ENCODE peak calls at places on chromosomes 1 and 21, in five cellular contexts. A is effector CD4-positive, alpha-beta T cell; L is myocyte; K is GM12878; O is left lung. V is an unnamed sample.
A peak's percentile ranks its signal among the peaks of the same experiment; 100 is the strongest.

GRCh38 chr1:16226495-16227179 is 10.3 kb downstream of the CPLANE2 start:
- DNase-seq in A (no peak), L (no peak), K (no peak), O (peak; percentile 92), V (no peak)

GRCh38 chr21:23624281-23624680 is 1983.0 kb downstream of the MRPL39 start:
- DNase-seq in A (no peak), L (no peak), K (no peak), O (no peak), V (no peak)

GRCh38 chr1:100735244-100735643 is 15.7 kb downstream of the VCAM1 start:
- DNase-seq in A (no peak), L (no peak), K (no peak), O (no peak), V (no peak)

GRCh38 chr1:212752256-212752933 is 39.2 kb downstream of the NSL1 start:
- DNase-seq in A (no peak), L (no peak), K (peak; percentile 30), O (no peak), V (no peak)

GRCh38 chr1:222909586-222909985 is 94.7 kb downstream of the DISP1 start:
- DNase-seq in A (no peak), L (peak; percentile 50), K (no peak), O (no peak), V (no peak)

GRCh38 chr1:154272217-154272998 is at the start of gene HAX1:
- DNase-seq in A (peak; percentile 94), L (peak; percentile 95), K (peak; percentile 100), O (peak; percentile 94), V (peak; percentile 90)

GRCh38 chr21:37373539-37373938 is 7.0 kb downstream of the DYRK1A start:
- DNase-seq in A (no peak), L (no peak), K (no peak), O (no peak), V (no peak)

GRCh38 chr21:43754948-43755781 is 20.9 kb downstream of the CSTB start:
- DNase-seq in A (no peak), L (no peak), K (no peak), O (no peak), V (no peak)

GRCh38 chr1:8097077-8097799 is 71.1 kb upstream of the ERRFI1 start:
- DNase-seq in A (no peak), L (peak; percentile 90), K (peak; percentile 79), O (no peak), V (no peak)

GRCh38 chr21:26070822-26071425 is 99.6 kb downstream of the APP start:
- DNase-seq in A (no peak), L (no peak), K (no peak), O (no peak), V (peak; percentile 38)

GRCh38 chr1:212518188-212518951 is 85.7 kb downstream of the NENF start:
- DNase-seq in A (no peak), L (peak; percentile 32), K (no peak), O (peak; percentile 77), V (no peak)

V was measured in activated naive CD8-positive, alpha-beta T cell treated with anti-CD3 and anti-CD28 coated beads, Interleukin-2, amount 10 ng/mL, durations not matched to agents 7 days and 5 days.